ENCODE peak calls at places on chromosome 10, in four cellular contexts. One of them, this sample, is unnamed. For H3K9me3, the result is how much of the 10 kb centered on the place peaks cover.

GRCh38 chr10:124688366-124688765 is 55.8 kb downstream of the FAM53B start:
- DNase-seq in uterus: no peak
- DNase-seq in Panc1: no peak
- DNase-seq in IMR-90: no peak
- DNase-seq in this sample: no peak

GRCh38 chr10:102948163-102948562 is 30.1 kb downstream of the CNNM2 start:
- DNase-seq in Panc1: no peak
- DNase-seq in uterus: no peak
- DNase-seq in IMR-90: no peak
- DNase-seq in this sample: no peak

GRCh38 chr10:103861501-103861900 is 6.1 kb upstream of the SH3PXD2A start:
- DNase-seq in Panc1: no peak
- DNase-seq in uterus: no peak
- DNase-seq in IMR-90: peak
- DNase-seq in this sample: no peak

GRCh38 chr10:12348341-12348869 is 942 bp upstream of the CAMK1D start:
- DNase-seq in uterus: peak
- DNase-seq in IMR-90: no peak
- DNase-seq in Panc1: no peak
- DNase-seq in this sample: peak

GRCh38 chr10:15385552-15386455 is 14.7 kb upstream of the FAM171A1 start:
- DNase-seq in Panc1: no peak
- DNase-seq in IMR-90: no peak
- DNase-seq in uterus: no peak
- DNase-seq in this sample: no peak

GRCh38 chr10:15821046-15821683 is 39.1 kb downstream of the MINDY3 start:
- DNase-seq in IMR-90: no peak
- DNase-seq in uterus: no peak
- DNase-seq in Panc1: no peak
- DNase-seq in this sample: no peak

GRCh38 chr10:123390332-123390731 is 236.1 kb downstream of the BUB3 start:
- DNase-seq in IMR-90: no peak
- DNase-seq in Panc1: no peak
- DNase-seq in uterus: no peak
- DNase-seq in this sample: no peak

GRCh38 chr10:60433684-60434083 is 44.0 kb upstream of the ANK3 start:
- DNase-seq in Panc1: no peak
- DNase-seq in IMR-90: peak
- DNase-seq in uterus: no peak
- DNase-seq in this sample: no peak

GRCh38 chr10:115093776-115094361 is 704 bp downstream of the ATRNL1 start:
- DNase-seq in IMR-90: no peak
- DNase-seq in Panc1: no peak
- DNase-seq in uterus: no peak
- DNase-seq in this sample: peak

GRCh38 chr10:73110345-73110849 is at the start of gene NUDT13:
- DNase-seq in Panc1: no peak
- DNase-seq in uterus: peak
- DNase-seq in IMR-90: peak
- DNase-seq in this sample: no peak

GRCh38 chr10:22631646-22632278 is 82.6 kb downstream of the PIP4K2A start:
- DNase-seq in uterus: no peak
- DNase-seq in Panc1: no peak
- DNase-seq in IMR-90: peak
- DNase-seq in this sample: no peak

GRCh38 chr10:61159253-61159652 is 215.3 kb upstream of the RHOBTB1 start:
- DNase-seq in uterus: no peak
- DNase-seq in IMR-90: peak
- DNase-seq in Panc1: no peak
- DNase-seq in this sample: no peak

GRCh38 chr10:114634607-114634974 is 23.5 kb downstream of the ABLIM1 start:
- DNase-seq in uterus: peak
- DNase-seq in Panc1: no peak
- DNase-seq in IMR-90: peak
- DNase-seq in this sample: peak

GRCh38 chr10:133445268-133445732 is 8.4 kb upstream of the SCART1 start:
- DNase-seq in IMR-90: no peak
- DNase-seq in uterus: no peak
- DNase-seq in Panc1: no peak
- DNase-seq in this sample: peak

GRCh38 chr10:36492590-36493510 is 632.5 kb upstream of the ANKRD30A start:
- DNase-seq in IMR-90: peak
- DNase-seq in uterus: no peak
- DNase-seq in Panc1: no peak
- DNase-seq in this sample: no peak

GRCh38 chr10:44253769-44254462 is 131.0 kb downstream of the CXCL12 start:
- DNase-seq in Panc1: no peak
- DNase-seq in uterus: peak
- DNase-seq in IMR-90: peak
- DNase-seq in this sample: peak

GRCh38 chr10:34469446-34469845 is 345.6 kb downstream of the PARD3 start:
- DNase-seq in Panc1: no peak
- DNase-seq in IMR-90: no peak
- DNase-seq in uterus: no peak
- DNase-seq in this sample: no peak

GRCh38 chr10:92931597-92931996 is 83.3 kb downstream of the EXOC6 start:
- DNase-seq in IMR-90: no peak
- DNase-seq in Panc1: no peak
- DNase-seq in uterus: no peak
- DNase-seq in this sample: no peak

GRCh38 chr10:16381083-16381482 is 55.7 kb upstream of the PTER start:
- DNase-seq in uterus: no peak
- DNase-seq in Panc1: peak
- DNase-seq in IMR-90: no peak
- DNase-seq in this sample: no peak

GRCh38 chr10:61845950-61846268 is 55.6 kb upstream of the ARID5B start:
- DNase-seq in uterus: no peak
- DNase-seq in IMR-90: no peak
- DNase-seq in Panc1: no peak
- DNase-seq in this sample: no peak

GRCh38 chr10:69413221-69413865 is 3.4 kb downstream of the TACR2 start:
- DNase-seq in uterus: peak
- DNase-seq in Panc1: no peak
- DNase-seq in IMR-90: peak
- DNase-seq in this sample: no peak

GRCh38 chr10:104267721-104268690 is 978 bp upstream of the GSTO2 start:
- DNase-seq in Panc1: no peak
- DNase-seq in IMR-90: no peak
- DNase-seq in uterus: no peak
- DNase-seq in this sample: no peak

GRCh38 chr10:34816067-34817002 is 1.2 kb upstream of the PARD3 start:
- DNase-seq in IMR-90: peak
- DNase-seq in Panc1: no peak
- DNase-seq in uterus: peak
- DNase-seq in this sample: no peak

GRCh38 chr10:103715430-103715829 is 139.9 kb downstream of the SH3PXD2A start:
- DNase-seq in IMR-90: peak
- DNase-seq in uterus: no peak
- DNase-seq in Panc1: no peak
- DNase-seq in this sample: no peak

GRCh38 chr10:112985701-112986510 is 35.9 kb downstream of the TCF7L2 start:
- DNase-seq in Panc1: no peak
- DNase-seq in uterus: no peak
- DNase-seq in IMR-90: peak
- DNase-seq in this sample: no peak

GRCh38 chr10:120732643-120733313 is 118.4 kb upstream of the WDR11 start:
- DNase-seq in uterus: no peak
- DNase-seq in Panc1: no peak
- DNase-seq in IMR-90: no peak
- DNase-seq in this sample: no peak

GRCh38 chr10:132175401-132175800 is 11.3 kb upstream of the DPYSL4 start:
- DNase-seq in uterus: no peak
- DNase-seq in Panc1: no peak
- DNase-seq in IMR-90: no peak
- DNase-seq in this sample: peak

GRCh38 chr10:132178885-132179545 is 7.7 kb upstream of the DPYSL4 start:
- DNase-seq in IMR-90: no peak
- DNase-seq in Panc1: no peak
- DNase-seq in uterus: no peak
- DNase-seq in this sample: no peak

GRCh38 chr10:132178046-132178445 is 8.7 kb upstream of the DPYSL4 start:
- DNase-seq in uterus: no peak
- DNase-seq in IMR-90: no peak
- DNase-seq in Panc1: no peak
- DNase-seq in this sample: no peak

GRCh38 chr10:132175907-132176581 is 10.7 kb upstream of the DPYSL4 start:
- DNase-seq in IMR-90: no peak
- DNase-seq in Panc1: no peak
- DNase-seq in uterus: no peak
- DNase-seq in this sample: peak

DNA sequence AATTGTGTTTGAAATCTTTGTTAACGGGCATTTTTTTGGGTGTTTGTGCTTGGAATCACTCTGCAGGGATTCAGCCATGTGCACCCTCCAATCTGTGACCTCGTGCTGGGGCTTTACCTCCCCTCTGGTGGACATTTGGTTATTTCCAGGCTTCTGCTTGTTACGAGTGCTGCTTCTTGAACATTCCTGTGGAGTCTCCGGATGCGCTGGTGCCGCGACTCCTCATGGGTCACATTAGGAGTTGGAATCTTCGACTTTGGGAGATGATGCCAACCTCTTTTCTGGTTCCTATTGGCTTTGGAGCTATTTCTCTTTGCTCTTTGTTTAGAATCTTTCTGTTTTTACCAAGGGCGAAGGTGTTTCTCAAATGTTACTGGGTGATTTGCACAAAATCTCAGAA is 10.1 kb upstream of the DPYSL4 start:
- DNase-seq in IMR-90: no peak
- DNase-seq in uterus: no peak
- DNase-seq in Panc1: no peak
- DNase-seq in this sample: no peak
- TF ChIP-seq CTCF in IMR-90: no peak
- TF ChIP-seq CTCF in uterus: no peak
- TF ChIP-seq CTCF in Panc1: no peak
- TF ChIP-seq CTCF in this sample: no peak

GRCh38 chr10:74153123-74153522 is 2.1 kb downstream of the ADK start:
- DNase-seq in IMR-90: peak
- DNase-seq in Panc1: no peak
- DNase-seq in uterus: no peak
- DNase-seq in this sample: no peak
- H3K4me3 ChIP-seq in IMR-90: no peak
- H3K4me3 ChIP-seq in Panc1: no peak
- H3K4me3 ChIP-seq in uterus: no peak
- H3K4me3 ChIP-seq in this sample: no peak

GRCh38 chr10:30433286-30433778 is 652 bp upstream of the MAP3K8 start:
- DNase-seq in IMR-90: peak
- DNase-seq in Panc1: no peak
- DNase-seq in uterus: peak
- DNase-seq in this sample: peak

GRCh38 chr10:30431435-30431911 is 2.5 kb upstream of the MAP3K8 start:
- DNase-seq in Panc1: no peak
- DNase-seq in uterus: peak
- DNase-seq in IMR-90: no peak
- DNase-seq in this sample: peak

GRCh38 chr10:30433779-30434272 is at the start of gene MAP3K8:
- DNase-seq in Panc1: no peak
- DNase-seq in uterus: peak
- DNase-seq in IMR-90: peak
- DNase-seq in this sample: peak

GRCh38 chr10:30434273-30435067 is 486 bp downstream of the MAP3K8 start:
- DNase-seq in IMR-90: peak
- DNase-seq in uterus: peak
- DNase-seq in Panc1: no peak
- DNase-seq in this sample: peak

DNA sequence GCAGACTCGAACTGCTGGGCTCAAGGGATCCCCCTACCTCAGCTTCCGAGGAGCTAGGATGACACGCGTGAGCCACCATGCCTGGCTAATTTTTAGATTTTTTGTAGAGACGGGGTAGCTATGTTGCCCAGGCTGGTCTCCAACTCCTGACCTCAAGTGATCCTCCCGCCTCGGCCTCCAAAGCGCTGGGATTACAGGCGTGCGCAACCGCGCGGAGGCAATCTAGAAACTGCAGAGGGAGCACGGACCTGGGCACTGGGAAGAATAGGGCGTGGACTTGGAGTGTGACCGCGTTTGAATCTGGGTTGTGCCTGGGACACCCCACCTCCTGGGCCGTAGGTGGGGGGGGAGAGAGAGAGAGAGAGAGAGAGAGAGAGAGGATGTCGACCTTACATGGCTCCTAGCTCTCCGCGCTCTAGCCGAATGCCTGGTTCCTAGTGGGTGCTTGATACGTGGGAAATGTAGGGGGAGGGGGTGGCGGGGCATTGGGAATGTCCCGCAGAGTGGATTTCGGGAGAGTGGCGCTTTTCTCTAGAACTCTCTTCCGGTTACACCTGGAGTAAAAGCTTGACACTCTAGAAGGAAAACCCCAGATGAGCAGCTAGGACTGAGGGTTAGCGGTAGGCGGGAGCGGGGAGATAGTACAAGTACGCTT is 1.2 kb upstream of the MAP3K8 start:
- DNase-seq in Panc1: no peak
- DNase-seq in IMR-90: no peak
- DNase-seq in uterus: peak
- DNase-seq in this sample: peak
- H3K9me3 ChIP-seq in Panc1: under half
- H3K9me3 ChIP-seq in IMR-90: under half
- H3K9me3 ChIP-seq in uterus: under half
- H3K9me3 ChIP-seq in this sample: under half

GRCh38 chr10:67664936-67665335 is 31.1 kb downstream of the CTNNA3 start:
- DNase-seq in uterus: no peak
- DNase-seq in Panc1: no peak
- DNase-seq in IMR-90: peak
- DNase-seq in this sample: no peak

GRCh38 chr10:67663449-67664087 is 32.4 kb downstream of the CTNNA3 start:
- DNase-seq in Panc1: no peak
- DNase-seq in uterus: no peak
- DNase-seq in IMR-90: no peak
- DNase-seq in this sample: no peak

GRCh38 chr10:67668448-67668847 is 27.5 kb downstream of the CTNNA3 start:
- DNase-seq in uterus: no peak
- DNase-seq in IMR-90: peak
- DNase-seq in Panc1: no peak
- DNase-seq in this sample: no peak

GRCh38 chr10:67665491-67665890 is 30.5 kb downstream of the CTNNA3 start:
- DNase-seq in IMR-90: no peak
- DNase-seq in Panc1: peak
- DNase-seq in uterus: no peak
- DNase-seq in this sample: no peak

DNA sequence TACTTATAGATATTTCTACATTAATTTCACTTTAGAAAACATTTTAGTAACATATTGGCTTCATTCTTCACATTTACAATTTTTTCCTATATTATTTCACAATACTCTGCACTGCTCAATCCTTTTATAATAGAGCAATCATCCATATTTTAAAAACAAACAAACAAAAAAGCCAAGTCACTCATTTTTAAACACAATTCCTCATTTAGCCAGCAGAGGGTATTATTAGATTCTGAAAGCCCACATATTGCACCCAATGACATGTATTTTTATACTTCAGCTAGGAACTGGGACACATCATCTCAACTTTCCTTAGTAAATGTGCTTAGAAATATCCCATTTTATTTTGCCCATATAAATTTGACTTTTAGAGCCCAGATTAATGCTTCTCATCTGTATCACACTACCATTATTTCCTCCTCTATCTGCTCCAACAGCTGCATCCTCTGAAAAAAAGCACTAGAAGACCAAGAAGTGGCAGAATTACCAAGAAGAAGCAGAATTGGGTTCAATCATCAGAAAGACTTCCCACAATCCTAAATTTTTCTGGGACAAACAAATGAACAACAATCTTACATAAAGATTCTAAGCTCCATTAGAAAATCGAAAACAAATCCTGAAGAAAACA is 29.5 kb downstream of the CTNNA3 start:
- DNase-seq in IMR-90: peak
- DNase-seq in uterus: no peak
- DNase-seq in Panc1: peak
- DNase-seq in this sample: no peak
- TF ChIP-seq CTCF in IMR-90: peak
- TF ChIP-seq CTCF in uterus: peak
- TF ChIP-seq CTCF in Panc1: peak
- TF ChIP-seq CTCF in this sample: no peak